ENCODE peak calls at places on chromosomes 6 and 20, in ten cellular contexts. B, G, T, Y, H, O, D, J, W and X are unnamed samples.

GRCh38 chr20:36919715-36920333 is 31.7 kb downstream of the SAMHD1 start:
- DNase-seq in W (no peak), D (no peak), H (peak), J (no peak), O (no peak), Y (no peak), T (peak), G (no peak), B (peak), X (no peak)

GRCh38 chr6:100116409-100117194 is 122.6 kb upstream of the MCHR2 start:
- DNase-seq in W (no peak), H (peak), G (no peak), B (peak), J (no peak), Y (no peak), T (peak), O (no peak), D (no peak), X (no peak)

GRCh38 chr6:15378864-15379263 is 133.0 kb downstream of the JARID2 start:
- DNase-seq in H (no peak), J (no peak), B (no peak), T (peak), D (no peak), Y (no peak), O (no peak), G (no peak), W (no peak), X (no peak)

GRCh38 chr20:56411759-56412472 is at the start of gene CASS4:
- DNase-seq in G (no peak), Y (no peak), J (no peak), B (no peak), T (peak), O (no peak), D (no peak), W (no peak), H (no peak), X (no peak)

GRCh38 chr6:329888-330691 is 37.8 kb downstream of the DUSP22 start:
- DNase-seq in H (no peak), W (no peak), O (no peak), B (no peak), J (no peak), T (peak), D (no peak), G (no peak), Y (no peak), X (no peak)

GRCh38 chr6:41699063-41699462 is 36.3 kb downstream of the TFEB start:
- DNase-seq in O (no peak), D (no peak), G (no peak), B (no peak), T (no peak), J (no peak), W (no peak), H (no peak), Y (no peak), X (no peak)

GRCh38 chr6:54921891-54922290 is 75.3 kb downstream of the FAM83B start:
- DNase-seq in T (no peak), D (no peak), H (no peak), W (no peak), Y (no peak), G (no peak), B (no peak), O (no peak), J (no peak), X (no peak)

GRCh38 chr6:112311950-112312547 is 35.1 kb upstream of the RFPL4B start:
- DNase-seq in W (no peak), G (no peak), T (peak), Y (no peak), D (no peak), J (no peak), B (peak), O (no peak), H (peak), X (no peak)

GRCh38 chr20:23126281-23127061 is 40.3 kb upstream of the CD93 start:
- DNase-seq in W (no peak), G (no peak), O (no peak), D (no peak), Y (no peak), B (no peak), J (no peak), H (no peak), T (no peak), X (no peak)

GRCh38 chr6:5203571-5203970 is 57.2 kb downstream of the LYRM4 start:
- DNase-seq in J (no peak), W (no peak), T (no peak), H (no peak), G (no peak), O (no peak), Y (peak), B (no peak), D (no peak), X (no peak)

GRCh38 chr20:62358728-62359490 is 8.2 kb downstream of the LAMA5 start:
- DNase-seq in W (peak), J (no peak), G (no peak), B (no peak), T (no peak), D (no peak), O (no peak), H (no peak), Y (peak), X (no peak)

GRCh38 chr6:36914227-36914794 is 28.6 kb downstream of the C6orf89 start:
- DNase-seq in G (no peak), O (no peak), J (peak), D (no peak), T (peak), H (peak), Y (no peak), W (no peak), B (peak), X (no peak)

GRCh38 chr20:3239026-3239866 is at the start of gene SLC4A11:
- DNase-seq in T (peak), D (peak), H (peak), J (peak), O (no peak), G (peak), B (peak), Y (peak), W (peak), X (no peak)

GRCh38 chr6:100153656-100154055 is 159.6 kb upstream of the MCHR2 start:
- DNase-seq in G (no peak), W (no peak), Y (no peak), T (no peak), D (no peak), J (no peak), O (no peak), H (no peak), B (no peak), X (no peak)

GRCh38 chr20:5991623-5992441 is 41.4 kb downstream of the MCM8 start:
- DNase-seq in W (no peak), O (no peak), B (no peak), J (no peak), D (no peak), G (no peak), Y (no peak), T (peak), H (no peak), X (no peak)

GRCh38 chr20:1083431-1084080 is 34.8 kb upstream of the PSMF1 start:
- DNase-seq in G (no peak), W (no peak), Y (no peak), B (no peak), D (no peak), O (no peak), J (no peak), H (no peak), T (no peak), X (no peak)

GRCh38 chr20:42688576-42688975 is 501.1 kb downstream of the PTPRT start:
- DNase-seq in J (no peak), B (no peak), H (no peak), W (no peak), T (no peak), O (no peak), D (no peak), G (no peak), Y (no peak), X (no peak)

GRCh38 chr6:2738373-2738979 is 12.2 kb downstream of the MYLK4 start:
- DNase-seq in J (no peak), O (peak), D (peak), Y (no peak), W (no peak), T (peak), B (peak), G (no peak), H (peak), X (no peak)

GRCh38 chr6:139905404-139906052 is 531.1 kb upstream of the CITED2 start:
- DNase-seq in H (no peak), T (peak), D (no peak), J (no peak), Y (no peak), B (no peak), W (no peak), G (no peak), O (no peak), X (no peak)

GRCh38 chr6:111038534-111039252 is 48.6 kb upstream of the SLC16A10 start:
- DNase-seq in O (no peak), T (no peak), W (no peak), Y (no peak), H (no peak), D (peak), J (no peak), B (no peak), G (no peak), X (no peak)

GRCh38 chr6:107616776-107617175 is 126.9 kb downstream of the SOBP start:
- DNase-seq in D (no peak), O (no peak), G (no peak), W (no peak), T (no peak), H (no peak), J (no peak), B (no peak), Y (no peak), X (no peak)

GRCh38 chr6:39561536-39562266 is 163.5 kb downstream of the KIF6 start:
- DNase-seq in J (no peak), T (no peak), Y (no peak), D (no peak), H (no peak), B (no peak), G (no peak), W (no peak), O (no peak), X (no peak)

GRCh38 chr6:20424679-20425078 is 23.0 kb downstream of the E2F3 start:
- DNase-seq in J (no peak), T (no peak), Y (no peak), B (no peak), H (no peak), W (no peak), D (no peak), G (no peak), O (no peak), X (no peak)

GRCh38 chr6:129370268-129370916 is 339.6 kb downstream of the ARHGAP18 start:
- DNase-seq in Y (peak), W (no peak), H (peak), D (peak), O (peak), G (no peak), B (peak), T (peak), J (peak), X (no peak)

GRCh38 chr6:8079116-8079515 is 14.9 kb upstream of the BLOC1S5 start:
- DNase-seq in W (no peak), G (no peak), Y (no peak), B (no peak), T (peak), O (no peak), J (no peak), H (no peak), D (no peak), X (no peak)

GRCh38 chr20:36093804-36094145 is 60.8 kb upstream of the EPB41L1 start:
- DNase-seq in B (no peak), W (no peak), O (no peak), H (no peak), D (no peak), G (no peak), J (no peak), Y (no peak), T (no peak), X (no peak)

GRCh38 chr20:32888636-32889035 is 29.9 kb downstream of the EFCAB8 start:
- DNase-seq in G (no peak), J (no peak), D (no peak), T (no peak), H (no peak), O (no peak), Y (no peak), W (no peak), B (no peak), X (no peak)

GRCh38 chr6:135627092-135627715 is 129.7 kb upstream of the AHI1 start:
- DNase-seq in G (no peak), D (no peak), T (no peak), B (no peak), H (no peak), J (no peak), Y (no peak), W (no peak), O (no peak), X (no peak)

GRCh38 chr20:57661201-57662027 is 41.2 kb upstream of the ZBP1 start:
- DNase-seq in T (no peak), H (no peak), O (no peak), J (peak), G (peak), Y (peak), D (no peak), W (no peak), B (no peak), X (no peak)

GRCh38 chr20:54189630-54190029 is 15.8 kb upstream of the CYP24A1 start:
- DNase-seq in T (no peak), B (peak), W (no peak), G (no peak), O (no peak), Y (no peak), D (no peak), J (no peak), H (no peak), X (no peak)

GRCh38 chr20:19506021-19506420 is 252.0 kb upstream of the RIN2 start:
- DNase-seq in W (no peak), J (no peak), Y (no peak), H (no peak), D (no peak), G (no peak), B (no peak), T (peak), O (no peak), X (no peak)

GRCh38 chr6:12748815-12749521 is 32.4 kb downstream of the PHACTR1 start:
- DNase-seq in Y (no peak), T (peak), B (no peak), D (no peak), W (no peak), H (no peak), J (no peak), O (no peak), G (no peak), X (no peak)